ENCODE peak calls at places on chromosomes 12 and 14, in seven cellular contexts. U is ovary, G is spleen, J is HCT116, F is Peyer's patch, Q is adrenal gland, T is body of pancreas. O is an unnamed sample.

GRCh38 chr12:29396774-29397173 is 15.8 kb upstream of the ERGIC2 start:
- DNase-seq in J (no peak), T (no peak), F (no peak), G (no peak), Q (no peak), U (no peak), O (no peak)

GRCh38 chr12:125143491-125143890 is 78.3 kb downstream of the AACS start:
- DNase-seq in U (no peak), G (no peak), J (no peak), F (no peak), T (no peak), Q (no peak), O (no peak)

GRCh38 chr12:3035815-3036702 is 41.1 kb upstream of the TSPAN9 start:
- DNase-seq in T (no peak), U (no peak), F (no peak), G (no peak), Q (no peak), J (no peak), O (no peak)

GRCh38 chr14:71478542-71478941 is 453.7 kb upstream of the RGS6 start:
- DNase-seq in J (no peak), U (no peak), Q (no peak), T (no peak), G (no peak), F (no peak), O (no peak)

GRCh38 chr12:131908082-131908715 is 13.8 kb downstream of the ULK1 start:
- DNase-seq in G (peak), T (peak), J (no peak), Q (peak), F (no peak), U (no peak), O (peak)

GRCh38 chr12:114655934-114656697 is 27.9 kb downstream of the TBX3 start:
- DNase-seq in J (peak), T (peak), F (no peak), Q (peak), U (peak), G (no peak), O (no peak)

GRCh38 chr12:46523863-46524770 is 151.5 kb upstream of the SLC38A2 start:
- DNase-seq in T (no peak), U (no peak), Q (no peak), G (no peak), F (no peak), J (peak), O (no peak)

GRCh38 chr14:101721111-101721510 is 40.4 kb upstream of the PPP2R5C start:
- DNase-seq in J (no peak), T (no peak), U (no peak), F (no peak), G (no peak), Q (no peak), O (no peak)

GRCh38 chr12:79128956-79129355 is 264.4 kb downstream of the SYT1 start:
- DNase-seq in J (no peak), F (no peak), G (no peak), Q (no peak), T (no peak), U (no peak), O (no peak)

GRCh38 chr12:56714431-56714929 is 10.6 kb downstream of the NACA start:
- DNase-seq in Q (no peak), J (no peak), U (no peak), G (no peak), T (no peak), F (no peak), O (no peak)

GRCh38 chr14:90756755-90757345 is 59.4 kb downstream of the TTC7B start:
- DNase-seq in J (no peak), T (no peak), U (no peak), G (no peak), Q (no peak), F (no peak), O (no peak)

GRCh38 chr12:62581288-62582064 is 114.8 kb downstream of the MON2 start:
- DNase-seq in Q (no peak), G (no peak), T (no peak), F (no peak), U (no peak), J (peak), O (no peak)

GRCh38 chr12:94550964-94551363 is 91.3 kb upstream of the CEP83 start:
- DNase-seq in J (no peak), G (no peak), Q (no peak), F (no peak), T (no peak), U (no peak), O (no peak)

GRCh38 chr12:94551810-94552209 is 92.1 kb upstream of the CEP83 start:
- DNase-seq in U (no peak), Q (no peak), T (no peak), F (no peak), G (no peak), J (no peak), O (no peak)

GRCh38 chr12:94545937-94546771 is 86.5 kb upstream of the CEP83 start:
- DNase-seq in J (peak), U (peak), Q (peak), F (peak), G (no peak), T (peak), O (no peak)
- TF ChIP-seq POLR2A in J (no peak), U (no peak), Q (no peak), F (no peak), G (no peak), T (no peak), O (no peak)

GRCh38 chr12:19222566-19222965 is 93.0 kb downstream of the PLEKHA5 start:
- DNase-seq in G (no peak), Q (no peak), T (no peak), U (no peak), J (no peak), F (no peak), O (no peak)

GRCh38 chr12:19220205-19220604 is 90.7 kb downstream of the PLEKHA5 start:
- DNase-seq in J (no peak), G (no peak), F (no peak), Q (no peak), U (no peak), T (no peak), O (no peak)

GRCh38 chr12:19223695-19224094 is 94.2 kb downstream of the PLEKHA5 start:
- DNase-seq in G (no peak), Q (no peak), J (no peak), T (no peak), F (no peak), U (no peak), O (no peak)

GRCh38 chr12:19223018-19223417 is 93.5 kb downstream of the PLEKHA5 start:
- DNase-seq in U (no peak), G (no peak), T (no peak), J (peak), F (no peak), Q (no peak), O (no peak)

GRCh38 chr12:19220861-19221466 is 91.4 kb downstream of the PLEKHA5 start:
- DNase-seq in G (no peak), T (no peak), Q (no peak), J (no peak), U (no peak), F (no peak), O (no peak)
- H3K27ac ChIP-seq in G (no peak), T (no peak), Q (no peak), J (no peak), U (no peak), F (no peak), O (no peak)

DNA sequence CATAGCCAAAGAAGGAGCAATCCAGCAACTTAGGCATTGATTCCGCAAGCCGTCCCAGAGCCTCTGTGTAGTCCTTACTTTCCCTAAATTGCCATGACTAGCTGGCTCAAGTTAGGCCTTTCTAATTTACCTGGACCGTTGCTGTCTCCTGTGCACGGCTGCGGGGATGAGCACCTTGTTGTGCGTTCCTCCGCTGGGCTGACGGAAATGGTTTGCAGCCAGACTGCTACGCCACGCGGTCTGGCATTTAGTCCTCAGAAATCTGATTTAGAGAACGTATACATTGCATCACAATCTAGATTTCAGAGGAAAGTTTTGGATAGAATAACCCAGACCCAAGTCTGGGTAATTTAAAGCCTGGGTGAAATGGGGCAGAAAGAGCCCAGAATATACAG is 133.2 kb upstream of the ARHGAP5 start:
- DNase-seq in T (no peak), U (no peak), G (no peak), Q (no peak), J (no peak), F (peak), O (no peak)
- TF ChIP-seq CTCF in T (no peak), U (no peak), G (no peak), Q (no peak), J (no peak), F (no peak), O (no peak)

GRCh38 chr14:100219126-100219785 is 19.7 kb upstream of the YY1 start:
- DNase-seq in T (no peak), U (no peak), J (no peak), F (no peak), G (peak), Q (peak), O (no peak)

GRCh38 chr14:100223332-100224171 is 15.4 kb upstream of the YY1 start:
- DNase-seq in U (no peak), J (no peak), F (no peak), Q (no peak), T (no peak), G (peak), O (no peak)

GRCh38 chr14:100224229-100224628 is 14.7 kb upstream of the YY1 start:
- DNase-seq in F (no peak), J (no peak), G (peak), U (no peak), T (no peak), Q (no peak), O (no peak)

GRCh38 chr14:100222219-100223093 is 16.5 kb upstream of the YY1 start:
- DNase-seq in J (no peak), F (no peak), Q (no peak), G (peak), U (no peak), T (no peak), O (no peak)

GRCh38 chr14:100221419-100222218 is 17.3 kb upstream of the YY1 start:
- DNase-seq in F (peak), T (peak), J (no peak), Q (no peak), G (peak), U (no peak), O (no peak)
- TF ChIP-seq POLR2A in F (no peak), T (peak), J (no peak), Q (no peak), G (no peak), U (no peak), O (no peak)

GRCh38 chr12:38903596-38903995 is 1.8 kb downstream of the CPNE8 start:
- DNase-seq in F (no peak), G (no peak), T (no peak), Q (no peak), J (no peak), U (no peak), O (no peak)

GRCh38 chr12:38907171-38907923 is 2.0 kb upstream of the CPNE8 start:
- DNase-seq in J (no peak), G (no peak), Q (no peak), F (no peak), U (no peak), T (no peak), O (no peak)

GRCh38 chr12:38904932-38905479 is 385 bp downstream of the CPNE8 start:
- DNase-seq in G (peak), Q (peak), T (peak), F (peak), U (peak), J (peak), O (peak)

GRCh38 chr12:38905480-38906351 is at the start of gene CPNE8:
- DNase-seq in U (peak), G (peak), T (peak), F (peak), J (peak), Q (peak), O (peak)

DNA sequence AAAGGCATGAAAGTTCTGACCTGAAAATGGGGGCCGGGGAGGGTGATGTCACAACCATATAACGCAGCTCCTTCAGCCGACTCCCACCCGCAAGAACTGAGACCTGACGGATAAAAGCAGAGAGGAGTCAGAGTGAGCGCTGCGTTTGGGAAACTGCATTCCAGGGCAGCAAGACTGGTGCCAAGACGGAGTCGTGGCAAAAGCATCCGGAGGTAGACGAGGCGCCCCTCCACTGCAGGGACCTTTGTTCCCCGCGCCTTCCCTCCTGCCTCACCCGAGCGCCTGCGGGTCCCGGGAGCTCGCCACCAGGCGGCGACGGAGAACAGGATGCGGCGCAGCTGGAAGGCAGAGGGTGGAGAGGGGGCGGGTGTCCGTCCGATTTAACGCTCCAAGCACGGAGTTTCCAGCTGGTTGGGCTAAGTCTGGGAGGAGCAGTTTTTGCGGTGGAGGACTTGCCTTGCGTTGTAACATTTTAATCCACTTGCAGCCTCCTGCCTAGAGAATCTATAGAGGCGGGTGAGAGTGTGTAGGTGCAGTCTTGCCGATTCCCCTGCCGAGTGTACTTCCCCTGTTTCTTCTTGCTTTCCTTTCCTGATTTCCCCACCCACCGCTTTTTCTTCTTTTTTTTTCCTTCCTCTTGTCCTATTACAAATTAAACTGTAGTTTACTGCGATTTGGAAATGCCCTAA is 1.2 kb upstream of the CPNE8 start:
- DNase-seq in T (peak), F (peak), J (peak), Q (peak), U (peak), G (peak), O (peak)
- H3K27ac ChIP-seq in T (peak), F (peak), J (peak), Q (peak), U (peak), G (peak), O (peak)

GRCh38 chr12:6584293-6584692 is 16.2 kb upstream of the NOP2 start:
- DNase-seq in Q (no peak), J (no peak), F (no peak), T (no peak), G (no peak), U (no peak), O (no peak)

GRCh38 chr12:6582959-6583358 is 14.9 kb upstream of the NOP2 start:
- DNase-seq in F (no peak), J (no peak), U (no peak), Q (no peak), G (no peak), T (no peak), O (no peak)

GRCh38 chr12:6582196-6582595 is 14.1 kb upstream of the NOP2 start:
- DNase-seq in Q (no peak), G (no peak), U (no peak), T (no peak), J (no peak), F (no peak), O (no peak)
- TF ChIP-seq CTCF in Q (no peak), G (no peak), U (no peak), T (no peak), J (peak), F (no peak), O (no peak)

GRCh38 chr12:53751336-53752191 is at the start of gene CISTR:
- DNase-seq in J (no peak), F (no peak), T (peak), G (peak), U (peak), Q (no peak), O (no peak)
- TF ChIP-seq POLR2A in J (no peak), F (no peak), T (peak), G (no peak), U (no peak), Q (no peak), O (no peak)

GRCh38 chr14:54672181-54672580 is 105.3 kb downstream of the SAMD4A start:
- DNase-seq in F (no peak), Q (no peak), U (no peak), T (no peak), J (no peak), G (no peak), O (no peak)
- H3K27ac ChIP-seq in F (peak), Q (no peak), U (no peak), T (no peak), J (no peak), G (no peak), O (peak)

GRCh38 chr12:48024735-48025134 is 20.5 kb upstream of the COL2A1 start:
- DNase-seq in Q (no peak), F (no peak), J (no peak), G (no peak), U (no peak), T (no peak), O (no peak)

GRCh38 chr12:48023386-48023785 is 19.1 kb upstream of the COL2A1 start:
- DNase-seq in Q (no peak), T (no peak), J (no peak), U (no peak), F (no peak), G (no peak), O (no peak)

GRCh38 chr12:48021485-48022179 is 17.4 kb upstream of the COL2A1 start:
- DNase-seq in G (no peak), U (no peak), F (no peak), T (no peak), J (no peak), Q (no peak), O (no peak)

GRCh38 chr12:48022180-48022521 is 17.9 kb upstream of the COL2A1 start:
- DNase-seq in U (no peak), Q (no peak), F (no peak), T (no peak), G (no peak), J (no peak), O (no peak)

GRCh38 chr12:48022676-48023385 is 18.6 kb upstream of the COL2A1 start:
- DNase-seq in T (no peak), J (no peak), U (no peak), Q (no peak), G (no peak), F (no peak), O (no peak)
- TF ChIP-seq CTCF in T (no peak), J (no peak), U (no peak), Q (no peak), G (no peak), F (no peak), O (no peak)

DNA sequence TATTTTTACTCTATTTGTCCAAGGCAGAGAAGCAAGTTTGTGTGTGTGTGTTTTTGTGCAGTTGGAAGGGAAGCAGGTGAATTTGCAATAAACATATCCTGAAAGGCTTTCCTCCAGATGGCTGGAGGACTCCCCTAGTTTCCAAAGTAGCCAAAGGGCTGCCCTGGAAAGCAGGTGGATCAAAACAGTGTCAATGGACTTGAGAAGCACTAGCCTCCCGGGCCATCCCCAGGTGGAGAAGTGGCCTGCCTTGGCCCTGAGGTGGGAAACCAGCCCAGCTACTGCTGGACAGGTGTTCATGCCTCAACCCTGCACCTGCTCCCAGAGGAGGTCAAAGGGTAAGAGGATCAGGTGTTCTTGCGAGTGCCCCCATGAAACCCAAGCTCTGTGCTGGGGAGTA is 1046.9 kb downstream of the VRK1 start:
- DNase-seq in T (no peak), U (no peak), F (no peak), G (no peak), Q (no peak), J (no peak), O (no peak)
- TF ChIP-seq POLR2A in T (no peak), U (no peak), F (no peak), G (no peak), Q (no peak), J (no peak), O (no peak)

O was measured in sigmoid colon.